ENCODE peak calls at places on chromosomes 3 and 15, in five cellular contexts. Q, E, B, F and V are unnamed samples.

GRCh38 chr15:65377105-65377975 is 462 bp downstream of the IGDCC3 start:
- DNase-seq in B (no peak), Q (no peak), E (peak; percentile 61), F (no peak), V (peak; percentile 88)

GRCh38 chr3:56894912-56895431 is 93.2 kb upstream of the ARHGEF3 start:
- DNase-seq in F (no peak), E (no peak), Q (no peak), B (no peak), V (no peak)

GRCh38 chr15:66912001-66912400 is 153.4 kb upstream of the SMAD3 start:
- DNase-seq in E (no peak), Q (no peak), B (no peak), F (no peak), V (no peak)

GRCh38 chr3:13378155-13378554 is 42.0 kb downstream of the NUP210 start:
- DNase-seq in Q (no peak), E (no peak), B (no peak), F (no peak), V (no peak)

GRCh38 chr15:73009306-73010091 is 42.8 kb upstream of the NEO1 start:
- DNase-seq in Q (no peak), B (no peak), E (no peak), F (no peak), V (no peak)

GRCh38 chr15:40927497-40928346 is 1.4 kb upstream of the DLL4 start:
- DNase-seq in Q (no peak), F (no peak), B (no peak), E (no peak), V (peak; percentile 85)

GRCh38 chr3:185658504-185658912 is 72.4 kb downstream of the SENP2 start:
- DNase-seq in F (peak; percentile 95), B (peak; percentile 90), E (peak; percentile 13), Q (peak; percentile 91), V (no peak)

GRCh38 chr3:188584162-188584529 is 430.2 kb downstream of the LPP start:
- DNase-seq in E (no peak), Q (peak; percentile 67), B (no peak), F (no peak), V (no peak)

GRCh38 chr15:68930268-68931022 is at the start of gene SPESP1:
- DNase-seq in E (no peak), Q (peak; percentile 80), F (no peak), B (no peak), V (peak; percentile 45)

GRCh38 chr3:136110481-136110880 is 85.7 kb downstream of the MSL2 start:
- DNase-seq in E (no peak), B (no peak), F (no peak), Q (no peak), V (no peak)
- TF ChIP-seq EP300 in E (no peak), B (no peak), F (no peak), Q (no peak), V (no peak)

DNA sequence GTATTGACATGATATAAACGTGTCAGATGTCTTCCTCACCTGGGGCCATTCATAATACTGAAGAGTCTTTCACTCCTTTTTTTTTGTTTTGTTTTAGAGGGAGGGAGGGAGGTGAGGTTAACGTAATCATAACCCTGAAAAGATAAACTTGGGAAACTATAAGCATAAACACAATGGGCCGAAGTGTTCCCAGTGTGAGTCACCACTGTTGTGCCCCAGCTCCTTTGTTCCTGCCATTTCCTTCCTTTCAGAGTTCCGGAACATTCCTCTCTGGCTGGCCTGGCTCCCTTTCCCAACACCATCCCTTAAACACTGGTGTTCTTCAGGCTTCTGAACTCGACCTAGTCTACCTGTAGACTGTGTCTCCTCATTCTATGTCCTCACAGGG is 18.6 kb downstream of the PLD1 start:
- DNase-seq in F (no peak), E (no peak), B (no peak), Q (no peak), V (no peak)
- TF ChIP-seq EP300 in F (no peak), E (no peak), B (peak; percentile 50), Q (no peak), V (peak; percentile 58)

DNA sequence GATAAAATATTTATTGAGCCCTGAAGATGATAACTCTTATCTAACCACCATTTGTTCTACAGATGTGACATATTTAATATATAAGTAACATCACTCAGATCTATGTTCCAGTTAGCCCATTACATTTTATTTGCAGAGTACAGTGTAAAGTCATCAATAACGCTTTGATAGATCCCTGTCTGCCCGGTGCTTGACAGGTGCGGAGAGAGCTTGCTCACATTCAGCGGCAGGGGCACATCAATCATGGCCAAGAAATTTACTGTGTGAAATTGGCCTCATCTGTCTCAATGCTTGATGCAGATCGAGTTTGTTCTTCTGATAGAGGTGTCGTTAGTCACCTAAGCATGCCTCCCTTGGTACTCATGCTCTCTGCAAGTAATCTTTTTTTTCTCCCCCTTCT is 187.2 kb downstream of the MECOM start:
- DNase-seq in E (no peak), Q (no peak), B (no peak), F (no peak), V (no peak)
- TF ChIP-seq EP300 in E (no peak), Q (no peak), B (no peak), F (no peak), V (no peak)

DNA sequence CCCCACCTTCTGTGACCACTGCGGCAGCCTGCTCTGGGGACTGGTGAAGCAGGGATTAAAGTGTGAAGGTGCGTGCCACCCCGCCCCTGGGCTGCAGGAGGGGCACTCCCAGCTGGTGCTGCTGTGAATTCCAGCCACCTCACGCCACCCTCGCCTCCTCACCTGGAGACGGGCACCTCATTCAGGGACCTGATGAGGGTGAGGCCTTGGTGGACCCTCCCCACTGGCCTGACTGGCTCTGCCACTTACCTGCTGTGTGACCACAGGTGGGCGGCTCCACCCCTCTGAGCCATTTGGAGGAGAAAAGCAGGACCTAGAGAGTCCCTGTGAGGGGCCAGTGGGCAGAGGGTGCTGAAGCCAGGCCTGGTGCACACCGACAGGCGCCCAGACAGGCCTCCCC is 22.5 kb downstream of the PRKCD start:
- DNase-seq in B (no peak), Q (no peak), F (no peak), E (no peak), V (no peak)
- TF ChIP-seq EP300 in B (no peak), Q (no peak), F (no peak), E (no peak), V (no peak)

GRCh38 chr3:43181202-43181910 is 75.5 kb upstream of the POMGNT2 start:
- DNase-seq in Q (no peak), F (no peak), B (no peak), E (no peak), V (peak; percentile 27)
- TF ChIP-seq EP300 in Q (no peak), F (no peak), B (no peak), E (no peak), V (no peak)

GRCh38 chr15:70493376-70493775 is 270.0 kb downstream of the UACA start:
- DNase-seq in B (no peak), F (no peak), Q (no peak), E (no peak), V (no peak)

GRCh38 chr15:70491183-70491621 is 272.2 kb downstream of the UACA start:
- DNase-seq in B (no peak), Q (no peak), E (no peak), F (no peak), V (no peak)

GRCh38 chr15:70493787-70494514 is 269.4 kb downstream of the UACA start:
- DNase-seq in E (peak; percentile 85), Q (no peak), F (no peak), B (no peak), V (no peak)

GRCh38 chr15:70491641-70492040 is 271.7 kb downstream of the UACA start:
- DNase-seq in F (no peak), Q (no peak), B (no peak), E (no peak), V (no peak)

GRCh38 chr15:70492240-70493177 is 270.8 kb downstream of the UACA start:
- DNase-seq in B (no peak), E (peak; percentile 77), F (no peak), Q (no peak), V (peak; percentile 86)
- TF ChIP-seq EP300 in B (peak; percentile 34), E (peak; percentile 69), F (no peak), Q (no peak), V (peak; percentile 8)

GRCh38 chr3:133568294-133569014 is 5.0 kb upstream of the CDV3 start:
- DNase-seq in F (no peak), E (peak; percentile 55), B (no peak), Q (no peak), V (no peak)

GRCh38 chr3:133573054-133573628 is 345 bp upstream of the CDV3 start:
- DNase-seq in B (peak; percentile 100), Q (peak; percentile 100), E (peak; percentile 74), F (peak; percentile 100), V (peak; percentile 97)

GRCh38 chr3:133570937-133571320 is 2.6 kb upstream of the CDV3 start:
- DNase-seq in F (no peak), Q (no peak), E (no peak), B (no peak), V (no peak)

GRCh38 chr3:133572158-133573053 is 1.1 kb upstream of the CDV3 start:
- DNase-seq in F (no peak), E (no peak), Q (no peak), B (no peak), V (no peak)

GRCh38 chr3:133570139-133570936 is 3.1 kb upstream of the CDV3 start:
- DNase-seq in F (no peak), E (no peak), B (no peak), Q (no peak), V (peak; percentile 50)
- TF ChIP-seq EP300 in F (no peak), E (no peak), B (peak; percentile 19), Q (no peak), V (no peak)

DNA sequence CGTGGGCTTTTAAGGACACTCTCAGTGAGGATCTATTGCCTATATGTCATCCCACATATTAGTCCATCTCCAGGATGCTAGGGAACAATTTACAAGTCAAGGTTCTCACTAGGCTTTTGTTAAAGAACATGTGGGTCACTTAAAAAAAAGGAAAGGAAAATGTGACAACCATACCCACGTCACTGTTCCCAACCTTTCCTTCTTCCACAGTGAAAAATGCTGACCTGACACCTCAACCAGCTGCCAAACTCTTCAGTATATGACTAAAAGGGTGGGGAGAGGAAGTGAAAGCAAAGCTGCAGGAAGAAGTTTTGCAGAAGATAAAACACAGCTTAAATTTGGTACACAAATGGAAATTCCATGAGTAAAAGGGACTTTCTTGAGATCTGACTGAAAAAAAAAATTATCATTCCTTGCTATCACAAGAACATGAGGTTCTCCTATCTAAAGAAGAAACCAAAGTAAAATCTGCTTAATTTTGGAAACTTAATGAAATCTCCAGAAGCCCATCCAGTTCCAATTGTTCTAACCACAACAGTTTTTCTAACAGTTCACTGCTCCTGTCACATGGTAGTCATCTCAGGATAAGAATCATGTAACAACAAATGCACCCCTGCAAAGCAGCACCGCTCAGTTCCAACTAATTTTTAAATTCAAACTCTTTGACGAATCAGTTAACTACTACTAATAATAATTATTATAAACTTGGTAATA is 117.0 kb upstream of the TSPAN3 start:
- DNase-seq in B (peak; percentile 58), F (no peak), E (no peak), Q (no peak), V (no peak)
- TF ChIP-seq EP300 in B (peak; percentile 93), F (no peak), E (no peak), Q (peak; percentile 67), V (peak; percentile 92)